ENCODE peak calls at places on chromosomes 3 and 15, in four cellular contexts. Q, A, R and F are unnamed samples.

GRCh38 chr3:133376805-133377204 is 23.1 kb upstream of the BFSP2 start:
- DNase-seq in Q (peak), A (no peak), R (no peak), F (no peak)

GRCh38 chr3:189355481-189356201 is 183.9 kb downstream of the TPRG1 start:
- DNase-seq in Q (no peak), A (peak), R (no peak), F (no peak)

GRCh38 chr15:101251830-101252820 is at the start of gene CHSY1:
- DNase-seq in Q (peak), A (peak), R (peak), F (peak)

GRCh38 chr15:91032919-91033803 is 10.8 kb upstream of the VPS33B start:
- DNase-seq in Q (peak), A (peak), R (no peak), F (peak)

GRCh38 chr3:24550588-24550987 is 55.9 kb upstream of the THRB start:
- DNase-seq in Q (no peak), A (no peak), R (no peak), F (no peak)

GRCh38 chr15:97804950-97805349 is 155.6 kb upstream of the ARRDC4 start:
- DNase-seq in Q (no peak), A (no peak), R (no peak), F (no peak)

GRCh38 chr3:124117486-124117885 is 125.6 kb upstream of the ROPN1 start:
- DNase-seq in Q (no peak), A (no peak), R (no peak), F (no peak)

GRCh38 chr3:175728566-175728965 is 869.4 kb downstream of the NAALADL2 start:
- DNase-seq in Q (no peak), A (no peak), R (no peak), F (no peak)

GRCh38 chr15:64740361-64741170 is 34.8 kb downstream of the RBPMS2 start:
- DNase-seq in Q (no peak), A (no peak), R (no peak), F (no peak)

GRCh38 chr3:188664795-188665194 is 507.0 kb upstream of the TPRG1 start:
- DNase-seq in Q (no peak), A (no peak), R (no peak), F (no peak)

GRCh38 chr3:10285742-10286524 is 6.8 kb downstream of the GHRL start:
- DNase-seq in Q (no peak), A (no peak), R (no peak), F (no peak)

GRCh38 chr15:77507151-77507847 is 86.6 kb downstream of the HMG20A start:
- DNase-seq in Q (no peak), A (no peak), R (no peak), F (no peak)

GRCh38 chr3:100003609-100004503 is 110.4 kb downstream of the FILIP1L start:
- DNase-seq in Q (no peak), A (no peak), R (no peak), F (no peak)

GRCh38 chr3:59286791-59287531 is 237.1 kb upstream of the CFAP20DC start:
- DNase-seq in Q (no peak), A (no peak), R (no peak), F (no peak)

GRCh38 chr3:71010731-71011455 is 572.6 kb downstream of the FOXP1 start:
- DNase-seq in Q (no peak), A (peak), R (no peak), F (peak)

GRCh38 chr3:56042326-56042951 is 425.8 kb downstream of the ERC2 start:
- DNase-seq in Q (peak), A (no peak), R (no peak), F (no peak)

GRCh38 chr3:179565496-179565895 is 2.8 kb downstream of the ACTL6A start:
- DNase-seq in Q (no peak), A (no peak), R (no peak), F (no peak)

GRCh38 chr15:39232512-39232911 is 348.4 kb upstream of the THBS1 start:
- DNase-seq in Q (no peak), A (no peak), R (no peak), F (no peak)

GRCh38 chr3:73419179-73419803 is 205.4 kb downstream of the PDZRN3 start:
- DNase-seq in Q (no peak), A (no peak), R (no peak), F (no peak)

GRCh38 chr15:56919708-56920637 is 1.5 kb downstream of the TCF12 start:
- DNase-seq in Q (peak), A (peak), R (peak), F (peak)

GRCh38 chr15:44794072-44794471 is 57.7 kb downstream of the TRIM69 start:
- DNase-seq in Q (no peak), A (no peak), R (no peak), F (no peak)

GRCh38 chr3:126435456-126436315 is 40.0 kb downstream of the ZXDC start:
- DNase-seq in Q (no peak), A (no peak), R (no peak), F (no peak)

GRCh38 chr3:50657407-50657806 is 17.3 kb upstream of the DOCK3 start:
- DNase-seq in Q (no peak), A (no peak), R (no peak), F (no peak)

GRCh38 chr15:40106203-40107161 is 2.2 kb downstream of the BMF start:
- DNase-seq in Q (no peak), A (no peak), R (no peak), F (peak)

GRCh38 chr3:130712718-130713423 is 33.8 kb downstream of the PIK3R4 start:
- DNase-seq in Q (no peak), A (no peak), R (no peak), F (no peak)

GRCh38 chr3:164451083-164451910 is 627.0 kb downstream of the SI start:
- DNase-seq in Q (no peak), A (no peak), R (no peak), F (no peak)

GRCh38 chr3:89964347-89964746 is 856.9 kb downstream of the EPHA3 start:
- DNase-seq in Q (no peak), A (no peak), R (no peak), F (no peak)